ENCODE peak calls at places on chromosome 18, in four cellular contexts. S, K, V and L are unnamed samples.

GRCh38 chr18:6479699-6480098 is 65.0 kb upstream of the L3MBTL4 start:
- DNase-seq in K (no peak), V (no peak), S (no peak), L (no peak)

GRCh38 chr18:72504866-72505265 is 39.3 kb downstream of the CBLN2 start:
- DNase-seq in K (no peak), V (no peak), S (no peak), L (no peak)

GRCh38 chr18:63152791-63153190 is 166.8 kb downstream of the BCL2 start:
- DNase-seq in S (peak; percentile 78), K (no peak), V (no peak), L (no peak)

GRCh38 chr18:47754311-47755101 is 176.0 kb downstream of the SMAD2 start:
- DNase-seq in K (no peak), S (peak; percentile 29), V (peak; percentile 83), L (no peak)

GRCh38 chr18:41645600-41646360 is 309.3 kb upstream of the PIK3C3 start:
- DNase-seq in V (no peak), S (no peak), K (no peak), L (no peak)

GRCh38 chr18:42426496-42427015 is 471.5 kb downstream of the PIK3C3 start:
- DNase-seq in K (no peak), S (no peak), V (no peak), L (no peak)

GRCh38 chr18:61581578-61582204 is 248.5 kb downstream of the CDH20 start:
- DNase-seq in K (peak; percentile 81), S (peak; percentile 35), V (peak; percentile 88), L (peak; percentile 33)

GRCh38 chr18:48367557-48367956 is 41.6 kb downstream of the ZBTB7C start:
- DNase-seq in S (no peak), K (no peak), V (no peak), L (no peak)